ENCODE peak calls at places on chromosome 13, in nine cellular contexts. U is stimulated activated CD4-positive, alpha-beta T cell treated with anti-CD3 and anti-CD28 coated beads, Interleukin-4, amount 100 ng/mL, for 4 hours; W is heart left ventricle; P is activated CD8-positive, alpha-beta T cell treated with anti-CD3 and anti-CD28 coated beads for 36 hours; T is Right ventricle myocardium superior; Y is GOT3; V is activated CD4-positive, alpha-beta memory T cell treated with anti-CD3 and anti-CD28 coated beads for 36 hours; H is smooth muscle cell of the brain vasculature; Q is activated T-helper 1 cell treated with anti-CD3 and anti-CD28 coated beads, Interleukin-12 subunit alpha, Interleukin-12 subunit beta, Interleukin-2, Interleukin-4 antibody, amounts not matched to agents 30 ng/mL and 10 ng/mL and 1 ng/mL, durations not matched to agents 14 hours and 24 hours and 36 hours. X is an unnamed sample.

GRCh38 chr13:46553886-46554855 is 1.2 kb downstream of the LRCH1 start:
- DNase-seq in U (peak), W (peak), P (peak), T (peak), Y (no peak), V (peak), H (no peak), Q (peak), X (peak)

GRCh38 chr13:106468948-106469590 is 66.4 kb downstream of the EFNB2 start:
- DNase-seq in U (no peak), W (no peak), P (no peak), T (no peak), Y (no peak), V (no peak), H (no peak), Q (no peak), X (no peak)

GRCh38 chr13:51364404-51365008 is 25.0 kb downstream of the SERPINE3 start:
- DNase-seq in U (no peak), W (no peak), P (no peak), T (no peak), Y (no peak), V (no peak), H (no peak), Q (no peak), X (no peak)

GRCh38 chr13:57653229-57653994 is 21.9 kb downstream of the PCDH17 start:
- DNase-seq in U (no peak), W (no peak), P (no peak), T (no peak), Y (no peak), V (no peak), H (no peak), Q (no peak), X (no peak)

GRCh38 chr13:51935326-51936171 is 73.8 kb downstream of the CCDC70 start:
- DNase-seq in U (no peak), W (no peak), P (no peak), T (no peak), Y (no peak), V (no peak), H (no peak), Q (no peak), X (no peak)

GRCh38 chr13:21549633-21550032 is 54.3 kb downstream of the MICU2 start:
- DNase-seq in U (no peak), W (no peak), P (no peak), T (no peak), Y (no peak), V (no peak), H (no peak), Q (no peak), X (no peak)

GRCh38 chr13:42612021-42612765 is 38.2 kb downstream of the TNFSF11 start:
- DNase-seq in U (no peak), W (no peak), P (no peak), T (no peak), Y (no peak), V (no peak), H (peak), Q (no peak), X (no peak)

GRCh38 chr13:20826301-20826700 is 52.5 kb upstream of the EEF1AKMT1 start:
- DNase-seq in U (no peak), W (no peak), P (no peak), T (no peak), Y (no peak), V (no peak), H (no peak), Q (no peak), X (no peak)

GRCh38 chr13:91356919-91357612 is 9.6 kb downstream of the MIR17HG start:
- DNase-seq in U (no peak), W (no peak), P (no peak), T (no peak), Y (no peak), V (no peak), H (no peak), Q (no peak), X (no peak)

GRCh38 chr13:67267136-67267535 is 37.0 kb upstream of the PCDH9 start:
- DNase-seq in U (no peak), W (no peak), P (no peak), T (no peak), Y (no peak), V (no peak), H (no peak), Q (no peak), X (no peak)

GRCh38 chr13:23632741-23633140 is 62.5 kb downstream of the TNFRSF19 start:
- DNase-seq in U (no peak), W (no peak), P (no peak), T (no peak), Y (no peak), V (no peak), H (no peak), Q (no peak), X (no peak)

GRCh38 chr13:51223284-51224270 is 1.4 kb downstream of the FAM124A start:
- DNase-seq in U (no peak), W (no peak), P (no peak), T (no peak), Y (no peak), V (no peak), H (no peak), Q (no peak), X (no peak)

GRCh38 chr13:114161028-114161556 is 18.0 kb upstream of the CFAP97D2 start:
- DNase-seq in U (no peak), W (no peak), P (no peak), T (no peak), Y (no peak), V (peak), H (no peak), Q (no peak), X (no peak)

GRCh38 chr13:84400711-84401110 is 518.4 kb upstream of the SLITRK1 start:
- DNase-seq in U (no peak), W (no peak), P (no peak), T (no peak), Y (no peak), V (no peak), H (no peak), Q (no peak), X (no peak)

GRCh38 chr13:98810746-98811145 is 58.3 kb upstream of the SLC15A1 start:
- DNase-seq in U (no peak), W (no peak), P (no peak), T (no peak), Y (no peak), V (no peak), H (no peak), Q (no peak), X (no peak)

GRCh38 chr13:79079351-79079839 is 326.7 kb downstream of the RBM26 start:
- DNase-seq in U (no peak), W (no peak), P (no peak), T (no peak), Y (no peak), V (no peak), H (no peak), Q (no peak), X (no peak)

GRCh38 chr13:66831317-66831716 is 398.8 kb downstream of the PCDH9 start:
- DNase-seq in U (no peak), W (no peak), P (no peak), T (no peak), Y (no peak), V (no peak), H (no peak), Q (no peak), X (no peak)

GRCh38 chr13:107233541-107233940 is 665.6 kb upstream of the ARGLU1 start:
- DNase-seq in U (no peak), W (no peak), P (no peak), T (no peak), Y (no peak), V (no peak), H (no peak), Q (no peak), X (no peak)